ENCODE peak calls at places on chromosomes 6 and 20, in eight cellular contexts. One of them, this sample, is unnamed.

GRCh38 chr6:25476126-25476525 is 175.9 kb upstream of the SCGN start:
- DNase-seq in body of pancreas: no peak
- DNase-seq in A549: no peak
- DNase-seq in COLO829: no peak
- DNase-seq in stimulated activated CD4-positive, alpha-beta T cell treated with anti-CD3 and anti-CD28 coated beads, TNF-alpha, amount 100 ng/mL, for 4 hours: no peak
- DNase-seq in left ventricle myocardium inferior: no peak
- DNase-seq in activated CD4-positive, alpha-beta T cell treated with anti-CD3 and anti-CD28 coated beads, Interleukin-2, amount 50 U/mL, for 1 hour: no peak
- DNase-seq in heart right ventricle: no peak
- DNase-seq in this sample: no peak

GRCh38 chr6:43604174-43604573 is 24.9 kb downstream of the GTPBP2 start:
- DNase-seq in body of pancreas: no peak
- DNase-seq in A549: no peak
- DNase-seq in COLO829: no peak
- DNase-seq in stimulated activated CD4-positive, alpha-beta T cell treated with anti-CD3 and anti-CD28 coated beads, TNF-alpha, amount 100 ng/mL, for 4 hours: no peak
- DNase-seq in left ventricle myocardium inferior: no peak
- DNase-seq in activated CD4-positive, alpha-beta T cell treated with anti-CD3 and anti-CD28 coated beads, Interleukin-2, amount 50 U/mL, for 1 hour: no peak
- DNase-seq in heart right ventricle: no peak
- DNase-seq in this sample: no peak

GRCh38 chr20:25364180-25364788 is 26.4 kb downstream of the ABHD12 start:
- DNase-seq in body of pancreas: no peak
- DNase-seq in A549: no peak
- DNase-seq in COLO829: no peak
- DNase-seq in stimulated activated CD4-positive, alpha-beta T cell treated with anti-CD3 and anti-CD28 coated beads, TNF-alpha, amount 100 ng/mL, for 4 hours: no peak
- DNase-seq in left ventricle myocardium inferior: no peak
- DNase-seq in activated CD4-positive, alpha-beta T cell treated with anti-CD3 and anti-CD28 coated beads, Interleukin-2, amount 50 U/mL, for 1 hour: no peak
- DNase-seq in heart right ventricle: no peak
- DNase-seq in this sample: no peak

GRCh38 chr6:39188577-39188976 is 40.7 kb downstream of the KCNK5 start:
- DNase-seq in body of pancreas: no peak
- DNase-seq in A549: no peak
- DNase-seq in COLO829: no peak
- DNase-seq in stimulated activated CD4-positive, alpha-beta T cell treated with anti-CD3 and anti-CD28 coated beads, TNF-alpha, amount 100 ng/mL, for 4 hours: no peak
- DNase-seq in left ventricle myocardium inferior: no peak
- DNase-seq in activated CD4-positive, alpha-beta T cell treated with anti-CD3 and anti-CD28 coated beads, Interleukin-2, amount 50 U/mL, for 1 hour: no peak
- DNase-seq in heart right ventricle: no peak
- DNase-seq in this sample: no peak

GRCh38 chr6:39560915-39561314 is 164.3 kb downstream of the KIF6 start:
- DNase-seq in body of pancreas: no peak
- DNase-seq in A549: no peak
- DNase-seq in COLO829: no peak
- DNase-seq in stimulated activated CD4-positive, alpha-beta T cell treated with anti-CD3 and anti-CD28 coated beads, TNF-alpha, amount 100 ng/mL, for 4 hours: no peak
- DNase-seq in left ventricle myocardium inferior: no peak
- DNase-seq in activated CD4-positive, alpha-beta T cell treated with anti-CD3 and anti-CD28 coated beads, Interleukin-2, amount 50 U/mL, for 1 hour: no peak
- DNase-seq in heart right ventricle: no peak
- DNase-seq in this sample: no peak

GRCh38 chr20:3011752-3012151 is 31.7 kb upstream of the GNRH2 start:
- DNase-seq in body of pancreas: no peak
- DNase-seq in A549: no peak
- DNase-seq in COLO829: no peak
- DNase-seq in stimulated activated CD4-positive, alpha-beta T cell treated with anti-CD3 and anti-CD28 coated beads, TNF-alpha, amount 100 ng/mL, for 4 hours: no peak
- DNase-seq in left ventricle myocardium inferior: no peak
- DNase-seq in activated CD4-positive, alpha-beta T cell treated with anti-CD3 and anti-CD28 coated beads, Interleukin-2, amount 50 U/mL, for 1 hour: no peak
- DNase-seq in heart right ventricle: no peak
- DNase-seq in this sample: no peak

GRCh38 chr6:29974901-29975560 is 32.7 kb downstream of the HLA-A start:
- DNase-seq in body of pancreas: no peak
- DNase-seq in A549: no peak
- DNase-seq in COLO829: no peak
- DNase-seq in stimulated activated CD4-positive, alpha-beta T cell treated with anti-CD3 and anti-CD28 coated beads, TNF-alpha, amount 100 ng/mL, for 4 hours: no peak
- DNase-seq in left ventricle myocardium inferior: no peak
- DNase-seq in activated CD4-positive, alpha-beta T cell treated with anti-CD3 and anti-CD28 coated beads, Interleukin-2, amount 50 U/mL, for 1 hour: no peak
- DNase-seq in heart right ventricle: no peak
- DNase-seq in this sample: no peak

GRCh38 chr20:62918830-62919229 is 7.5 kb downstream of the DIDO1 start:
- DNase-seq in body of pancreas: no peak
- DNase-seq in A549: no peak
- DNase-seq in COLO829: no peak
- DNase-seq in stimulated activated CD4-positive, alpha-beta T cell treated with anti-CD3 and anti-CD28 coated beads, TNF-alpha, amount 100 ng/mL, for 4 hours: no peak
- DNase-seq in left ventricle myocardium inferior: no peak
- DNase-seq in activated CD4-positive, alpha-beta T cell treated with anti-CD3 and anti-CD28 coated beads, Interleukin-2, amount 50 U/mL, for 1 hour: peak
- DNase-seq in heart right ventricle: no peak
- DNase-seq in this sample: peak

GRCh38 chr6:90975741-90976140 is 388.9 kb upstream of the MAP3K7 start:
- DNase-seq in body of pancreas: no peak
- DNase-seq in A549: no peak
- DNase-seq in COLO829: no peak
- DNase-seq in stimulated activated CD4-positive, alpha-beta T cell treated with anti-CD3 and anti-CD28 coated beads, TNF-alpha, amount 100 ng/mL, for 4 hours: no peak
- DNase-seq in left ventricle myocardium inferior: no peak
- DNase-seq in activated CD4-positive, alpha-beta T cell treated with anti-CD3 and anti-CD28 coated beads, Interleukin-2, amount 50 U/mL, for 1 hour: no peak
- DNase-seq in heart right ventricle: no peak
- DNase-seq in this sample: no peak

GRCh38 chr6:55327169-55327568 is at the start of gene GFRAL:
- DNase-seq in body of pancreas: no peak
- DNase-seq in A549: no peak
- DNase-seq in COLO829: no peak
- DNase-seq in stimulated activated CD4-positive, alpha-beta T cell treated with anti-CD3 and anti-CD28 coated beads, TNF-alpha, amount 100 ng/mL, for 4 hours: no peak
- DNase-seq in left ventricle myocardium inferior: no peak
- DNase-seq in activated CD4-positive, alpha-beta T cell treated with anti-CD3 and anti-CD28 coated beads, Interleukin-2, amount 50 U/mL, for 1 hour: no peak
- DNase-seq in heart right ventricle: no peak
- DNase-seq in this sample: no peak

GRCh38 chr20:36147707-36148106 is 6.8 kb upstream of the EPB41L1 start:
- DNase-seq in body of pancreas: peak
- DNase-seq in A549: no peak
- DNase-seq in COLO829: no peak
- DNase-seq in stimulated activated CD4-positive, alpha-beta T cell treated with anti-CD3 and anti-CD28 coated beads, TNF-alpha, amount 100 ng/mL, for 4 hours: no peak
- DNase-seq in left ventricle myocardium inferior: no peak
- DNase-seq in activated CD4-positive, alpha-beta T cell treated with anti-CD3 and anti-CD28 coated beads, Interleukin-2, amount 50 U/mL, for 1 hour: no peak
- DNase-seq in heart right ventricle: no peak
- DNase-seq in this sample: no peak

GRCh38 chr6:96760153-96760687 is 77.1 kb downstream of the GPR63 start:
- DNase-seq in body of pancreas: no peak
- DNase-seq in A549: no peak
- DNase-seq in COLO829: no peak
- DNase-seq in stimulated activated CD4-positive, alpha-beta T cell treated with anti-CD3 and anti-CD28 coated beads, TNF-alpha, amount 100 ng/mL, for 4 hours: no peak
- DNase-seq in left ventricle myocardium inferior: no peak
- DNase-seq in activated CD4-positive, alpha-beta T cell treated with anti-CD3 and anti-CD28 coated beads, Interleukin-2, amount 50 U/mL, for 1 hour: no peak
- DNase-seq in heart right ventricle: no peak
- DNase-seq in this sample: no peak

GRCh38 chr20:8389381-8390368 is 257.6 kb downstream of the PLCB1 start:
- DNase-seq in body of pancreas: no peak
- DNase-seq in A549: peak
- DNase-seq in COLO829: peak
- DNase-seq in stimulated activated CD4-positive, alpha-beta T cell treated with anti-CD3 and anti-CD28 coated beads, TNF-alpha, amount 100 ng/mL, for 4 hours: no peak
- DNase-seq in left ventricle myocardium inferior: no peak
- DNase-seq in activated CD4-positive, alpha-beta T cell treated with anti-CD3 and anti-CD28 coated beads, Interleukin-2, amount 50 U/mL, for 1 hour: no peak
- DNase-seq in heart right ventricle: no peak
- DNase-seq in this sample: no peak

GRCh38 chr6:137763436-137763835 is 103.6 kb upstream of the TNFAIP3 start:
- DNase-seq in body of pancreas: no peak
- DNase-seq in A549: no peak
- DNase-seq in COLO829: no peak
- DNase-seq in stimulated activated CD4-positive, alpha-beta T cell treated with anti-CD3 and anti-CD28 coated beads, TNF-alpha, amount 100 ng/mL, for 4 hours: no peak
- DNase-seq in left ventricle myocardium inferior: no peak
- DNase-seq in activated CD4-positive, alpha-beta T cell treated with anti-CD3 and anti-CD28 coated beads, Interleukin-2, amount 50 U/mL, for 1 hour: no peak
- DNase-seq in heart right ventricle: no peak
- DNase-seq in this sample: no peak

GRCh38 chr6:64680446-64680845 is 1026.6 kb downstream of the EYS start:
- DNase-seq in body of pancreas: no peak
- DNase-seq in A549: no peak
- DNase-seq in COLO829: no peak
- DNase-seq in stimulated activated CD4-positive, alpha-beta T cell treated with anti-CD3 and anti-CD28 coated beads, TNF-alpha, amount 100 ng/mL, for 4 hours: no peak
- DNase-seq in left ventricle myocardium inferior: no peak
- DNase-seq in activated CD4-positive, alpha-beta T cell treated with anti-CD3 and anti-CD28 coated beads, Interleukin-2, amount 50 U/mL, for 1 hour: no peak
- DNase-seq in heart right ventricle: no peak
- DNase-seq in this sample: no peak

GRCh38 chr20:36491901-36492617 is 49.3 kb upstream of the MYL9 start:
- DNase-seq in body of pancreas: no peak
- DNase-seq in A549: no peak
- DNase-seq in COLO829: no peak
- DNase-seq in stimulated activated CD4-positive, alpha-beta T cell treated with anti-CD3 and anti-CD28 coated beads, TNF-alpha, amount 100 ng/mL, for 4 hours: peak
- DNase-seq in left ventricle myocardium inferior: no peak
- DNase-seq in activated CD4-positive, alpha-beta T cell treated with anti-CD3 and anti-CD28 coated beads, Interleukin-2, amount 50 U/mL, for 1 hour: peak
- DNase-seq in heart right ventricle: no peak
- DNase-seq in this sample: peak

GRCh38 chr20:14580426-14581074 is 243.1 kb upstream of the FLRT3 start:
- DNase-seq in body of pancreas: no peak
- DNase-seq in A549: no peak
- DNase-seq in COLO829: no peak
- DNase-seq in stimulated activated CD4-positive, alpha-beta T cell treated with anti-CD3 and anti-CD28 coated beads, TNF-alpha, amount 100 ng/mL, for 4 hours: no peak
- DNase-seq in left ventricle myocardium inferior: no peak
- DNase-seq in activated CD4-positive, alpha-beta T cell treated with anti-CD3 and anti-CD28 coated beads, Interleukin-2, amount 50 U/mL, for 1 hour: no peak
- DNase-seq in heart right ventricle: no peak
- DNase-seq in this sample: no peak

GRCh38 chr20:21518292-21518991 is 4.6 kb upstream of the NKX2-2 start:
- DNase-seq in body of pancreas: no peak
- DNase-seq in A549: no peak
- DNase-seq in COLO829: no peak
- DNase-seq in stimulated activated CD4-positive, alpha-beta T cell treated with anti-CD3 and anti-CD28 coated beads, TNF-alpha, amount 100 ng/mL, for 4 hours: no peak
- DNase-seq in left ventricle myocardium inferior: no peak
- DNase-seq in activated CD4-positive, alpha-beta T cell treated with anti-CD3 and anti-CD28 coated beads, Interleukin-2, amount 50 U/mL, for 1 hour: no peak
- DNase-seq in heart right ventricle: no peak
- DNase-seq in this sample: no peak

GRCh38 chr6:43076093-43076927 is at the start of gene PTK7:
- DNase-seq in body of pancreas: peak
- DNase-seq in A549: no peak
- DNase-seq in COLO829: no peak
- DNase-seq in stimulated activated CD4-positive, alpha-beta T cell treated with anti-CD3 and anti-CD28 coated beads, TNF-alpha, amount 100 ng/mL, for 4 hours: no peak
- DNase-seq in left ventricle myocardium inferior: peak
- DNase-seq in activated CD4-positive, alpha-beta T cell treated with anti-CD3 and anti-CD28 coated beads, Interleukin-2, amount 50 U/mL, for 1 hour: no peak
- DNase-seq in heart right ventricle: no peak
- DNase-seq in this sample: no peak

GRCh38 chr6:106163966-106164877 is 78.1 kb downstream of the PRDM1 start:
- DNase-seq in body of pancreas: no peak
- DNase-seq in A549: no peak
- DNase-seq in COLO829: no peak
- DNase-seq in stimulated activated CD4-positive, alpha-beta T cell treated with anti-CD3 and anti-CD28 coated beads, TNF-alpha, amount 100 ng/mL, for 4 hours: peak
- DNase-seq in left ventricle myocardium inferior: no peak
- DNase-seq in activated CD4-positive, alpha-beta T cell treated with anti-CD3 and anti-CD28 coated beads, Interleukin-2, amount 50 U/mL, for 1 hour: no peak
- DNase-seq in heart right ventricle: no peak
- DNase-seq in this sample: peak

GRCh38 chr6:53326372-53327016 is 22.3 kb downstream of the ELOVL5 start:
- DNase-seq in body of pancreas: peak
- DNase-seq in A549: peak
- DNase-seq in COLO829: peak
- DNase-seq in stimulated activated CD4-positive, alpha-beta T cell treated with anti-CD3 and anti-CD28 coated beads, TNF-alpha, amount 100 ng/mL, for 4 hours: no peak
- DNase-seq in left ventricle myocardium inferior: no peak
- DNase-seq in activated CD4-positive, alpha-beta T cell treated with anti-CD3 and anti-CD28 coated beads, Interleukin-2, amount 50 U/mL, for 1 hour: no peak
- DNase-seq in heart right ventricle: no peak
- DNase-seq in this sample: no peak

GRCh38 chr6:98946266-98946817 is 1.4 kb downstream of the FBXL4 start:
- DNase-seq in body of pancreas: no peak
- DNase-seq in A549: no peak
- DNase-seq in COLO829: no peak
- DNase-seq in stimulated activated CD4-positive, alpha-beta T cell treated with anti-CD3 and anti-CD28 coated beads, TNF-alpha, amount 100 ng/mL, for 4 hours: no peak
- DNase-seq in left ventricle myocardium inferior: no peak
- DNase-seq in activated CD4-positive, alpha-beta T cell treated with anti-CD3 and anti-CD28 coated beads, Interleukin-2, amount 50 U/mL, for 1 hour: no peak
- DNase-seq in heart right ventricle: no peak
- DNase-seq in this sample: no peak

GRCh38 chr6:74369556-74369993 is 673.6 kb downstream of the CD109 start:
- DNase-seq in body of pancreas: no peak
- DNase-seq in A549: no peak
- DNase-seq in COLO829: no peak
- DNase-seq in stimulated activated CD4-positive, alpha-beta T cell treated with anti-CD3 and anti-CD28 coated beads, TNF-alpha, amount 100 ng/mL, for 4 hours: no peak
- DNase-seq in left ventricle myocardium inferior: no peak
- DNase-seq in activated CD4-positive, alpha-beta T cell treated with anti-CD3 and anti-CD28 coated beads, Interleukin-2, amount 50 U/mL, for 1 hour: no peak
- DNase-seq in heart right ventricle: no peak
- DNase-seq in this sample: no peak

GRCh38 chr20:44601801-44602204 is 19.4 kb downstream of the PKIG start:
- DNase-seq in body of pancreas: peak
- DNase-seq in A549: no peak
- DNase-seq in COLO829: peak
- DNase-seq in stimulated activated CD4-positive, alpha-beta T cell treated with anti-CD3 and anti-CD28 coated beads, TNF-alpha, amount 100 ng/mL, for 4 hours: no peak
- DNase-seq in left ventricle myocardium inferior: peak
- DNase-seq in activated CD4-positive, alpha-beta T cell treated with anti-CD3 and anti-CD28 coated beads, Interleukin-2, amount 50 U/mL, for 1 hour: no peak
- DNase-seq in heart right ventricle: peak
- DNase-seq in this sample: no peak

GRCh38 chr6:2783188-2783957 is 18.2 kb downstream of the WRNIP1 start:
- DNase-seq in body of pancreas: no peak
- DNase-seq in A549: no peak
- DNase-seq in COLO829: no peak
- DNase-seq in stimulated activated CD4-positive, alpha-beta T cell treated with anti-CD3 and anti-CD28 coated beads, TNF-alpha, amount 100 ng/mL, for 4 hours: no peak
- DNase-seq in left ventricle myocardium inferior: no peak
- DNase-seq in activated CD4-positive, alpha-beta T cell treated with anti-CD3 and anti-CD28 coated beads, Interleukin-2, amount 50 U/mL, for 1 hour: no peak
- DNase-seq in heart right ventricle: no peak
- DNase-seq in this sample: no peak